ENCODE peak calls at places on chromosomes 13 and 19, in eight cellular contexts. W is body of pancreas; A is skeletal muscle cell; Y is Right ventricle myocardium inferior; F is activated CD4-positive, alpha-beta T cell treated with anti-CD3 and anti-CD28 coated beads, Interleukin-2, amount 10 ng/mL, durations not matched to agents 7 days and 5 days; G is non-pigmented ciliary epithelial cell; S is OCI-LY7; K is sciatic nerve. D is an unnamed sample.
A peak's percentile ranks its signal among the peaks of the same experiment; 100 is the strongest.

GRCh38 chr19:41705393-41706174 is 2.8 kb upstream of the CEACAM5 start:
- DNase-seq in W (peak; percentile 17), A (no peak), Y (no peak), F (peak; percentile 34), G (no peak), S (peak; percentile 13), K (peak; percentile 56), D (peak; percentile 9)

GRCh38 chr13:23856008-23856750 is 33.0 kb downstream of the MIPEP start:
- DNase-seq in W (no peak), A (no peak), Y (no peak), F (no peak), G (no peak), S (no peak), K (no peak), D (no peak)

GRCh38 chr13:101838305-101838835 is 385.9 kb downstream of the ITGBL1 start:
- DNase-seq in W (no peak), A (peak; percentile 19), Y (no peak), F (no peak), G (peak; percentile 24), S (no peak), K (no peak), D (no peak)

GRCh38 chr13:110499621-110500281 is 61.8 kb downstream of the RAB20 start:
- DNase-seq in W (no peak), A (no peak), Y (no peak), F (no peak), G (peak; percentile 60), S (no peak), K (no peak), D (no peak)

GRCh38 chr13:100394005-100394695 is 194.4 kb downstream of the GGACT start:
- DNase-seq in W (no peak), A (peak; percentile 84), Y (no peak), F (peak; percentile 10), G (peak; percentile 73), S (no peak), K (no peak), D (no peak)

GRCh38 chr19:16416996-16417395 is 54.8 kb downstream of the EPS15L1 start:
- DNase-seq in W (no peak), A (peak; percentile 6), Y (no peak), F (no peak), G (no peak), S (no peak), K (no peak), D (no peak)

GRCh38 chr13:30766957-30767603 is 31.7 kb downstream of the ALOX5AP start:
- DNase-seq in W (no peak), A (no peak), Y (no peak), F (no peak), G (no peak), S (peak; percentile 58), K (no peak), D (no peak)

GRCh38 chr13:109764474-109765292 is 21.7 kb downstream of the IRS2 start:
- DNase-seq in W (no peak), A (no peak), Y (no peak), F (peak; percentile 33), G (no peak), S (no peak), K (no peak), D (no peak)